ENCODE peak calls at places on chromosomes 12 and 14, in four cellular contexts. D is effector CD4-positive, alpha-beta T cell; Q is tibial artery; W is stimulated activated CD8-positive, alpha-beta memory T cell treated with anti-CD3 and anti-CD28 coated beads, Interleukin-2, amount 100 ng/mL, for 1 hour. S is an unnamed sample.

GRCh38 chr14:38721822-38722431 is 381.1 kb downstream of the SEC23A start:
- DNase-seq in W (no peak), D (no peak), Q (peak; percentile 77), S (peak; percentile 15)

GRCh38 chr14:45716506-45716905 is 463.5 kb upstream of the MIS18BP1 start:
- DNase-seq in Q (no peak), D (no peak), W (no peak), S (no peak)

GRCh38 chr14:38723277-38723676 is 379.8 kb downstream of the SEC23A start:
- DNase-seq in Q (no peak), W (no peak), D (no peak), S (no peak)

GRCh38 chr12:9869307-9870161 is at the start of gene CLEC2B:
- DNase-seq in W (no peak), Q (no peak), D (no peak), S (no peak)

GRCh38 chr12:47839214-47839613 is 19.5 kb upstream of the HDAC7 start:
- DNase-seq in W (no peak), Q (peak; percentile 48), D (no peak), S (no peak)

GRCh38 chr12:62724947-62725447 is 210.0 kb downstream of the PPM1H start:
- DNase-seq in Q (no peak), D (no peak), W (no peak), S (no peak)

GRCh38 chr12:68760806-68761441 is 14.9 kb downstream of the SLC35E3 start:
- DNase-seq in W (no peak), Q (no peak), D (no peak), S (no peak)

GRCh38 chr12:75978677-75979076 is 52.9 kb downstream of the PHLDA1 start:
- DNase-seq in W (no peak), D (no peak), Q (no peak), S (no peak)

GRCh38 chr12:68788554-68789143 is 19.3 kb upstream of the MDM2 start:
- DNase-seq in D (no peak), Q (no peak), W (no peak), S (no peak)

GRCh38 chr12:19529933-19530630 is 90.8 kb downstream of the AEBP2 start:
- DNase-seq in D (no peak), W (no peak), Q (no peak), S (no peak)

GRCh38 chr14:55711171-55711811 is 131.3 kb downstream of the KTN1 start:
- DNase-seq in W (no peak), Q (no peak), D (no peak), S (no peak)

GRCh38 chr12:52604859-52605258 is 3.6 kb upstream of the KRT72 start:
- DNase-seq in D (no peak), Q (no peak), W (no peak), S (no peak)

GRCh38 chr14:28707814-28708213 is 58.8 kb upstream of the FOXG1 start:
- DNase-seq in D (no peak), W (no peak), Q (no peak), S (no peak)

GRCh38 chr12:91883811-91884210 is 261.8 kb downstream of the BTG1 start:
- DNase-seq in Q (no peak), D (no peak), W (no peak), S (no peak)